ENCODE peak calls at places on chromosome 15, in four cellular contexts. I is mesenchymal stem cell, F is H9, M is H1. K is an unnamed sample.

GRCh38 chr15:100875976-100876375 is 3.7 kb upstream of the ALDH1A3 start:
- DNase-seq in F (no peak), I (no peak), M (no peak), K (no peak)

GRCh38 chr15:38682363-38682762 is 117.7 kb upstream of the RASGRP1 start:
- DNase-seq in F (no peak), M (no peak), I (no peak), K (no peak)

GRCh38 chr15:70165811-70166284 is 68.1 kb upstream of the TLE3 start:
- DNase-seq in I (peak), M (no peak), F (no peak), K (no peak)

GRCh38 chr15:45795487-45796069 is 160.7 kb downstream of the SQOR start:
- DNase-seq in I (peak), F (peak), M (peak), K (peak)

GRCh38 chr15:91224750-91225380 is 124.8 kb downstream of the SV2B start:
- DNase-seq in F (peak), I (no peak), M (no peak), K (peak)

GRCh38 chr15:87949214-87949933 is 307.2 kb downstream of the NTRK3 start:
- DNase-seq in F (no peak), I (no peak), M (no peak), K (no peak)

GRCh38 chr15:80489030-80489594 is 84.9 kb downstream of the ARNT2 start:
- DNase-seq in F (no peak), M (no peak), I (peak), K (no peak)

GRCh38 chr15:74283366-74283765 is 47.2 kb downstream of the CCDC33 start:
- DNase-seq in I (no peak), M (no peak), F (no peak), K (no peak)

GRCh38 chr15:66670698-66671580 is 31.1 kb upstream of the SMAD6 start:
- DNase-seq in I (no peak), M (peak), F (peak), K (no peak)

GRCh38 chr15:31116423-31117030 is 15.0 kb upstream of the TRPM1 start:
- DNase-seq in I (no peak), M (no peak), F (no peak), K (no peak)

GRCh38 chr15:46151786-46152185 is 517.0 kb downstream of the SQOR start:
- DNase-seq in F (no peak), M (no peak), I (no peak), K (no peak)

GRCh38 chr15:32844118-32844711 is 126.4 kb downstream of the GREM1 start:
- DNase-seq in F (no peak), I (peak), M (no peak), K (no peak)

GRCh38 chr15:99310745-99311144 is 59.5 kb downstream of the LRRC28 start:
- DNase-seq in I (peak), M (no peak), F (no peak), K (no peak)

GRCh38 chr15:99312794-99313193 is 61.5 kb downstream of the LRRC28 start:
- DNase-seq in F (no peak), I (no peak), M (no peak), K (no peak)

GRCh38 chr15:99315636-99316035 is 64.4 kb downstream of the LRRC28 start:
- DNase-seq in I (no peak), M (no peak), F (no peak), K (no peak)

GRCh38 chr15:99307735-99308134 is 56.5 kb downstream of the LRRC28 start:
- DNase-seq in M (no peak), I (peak), F (no peak), K (no peak)

DNA sequence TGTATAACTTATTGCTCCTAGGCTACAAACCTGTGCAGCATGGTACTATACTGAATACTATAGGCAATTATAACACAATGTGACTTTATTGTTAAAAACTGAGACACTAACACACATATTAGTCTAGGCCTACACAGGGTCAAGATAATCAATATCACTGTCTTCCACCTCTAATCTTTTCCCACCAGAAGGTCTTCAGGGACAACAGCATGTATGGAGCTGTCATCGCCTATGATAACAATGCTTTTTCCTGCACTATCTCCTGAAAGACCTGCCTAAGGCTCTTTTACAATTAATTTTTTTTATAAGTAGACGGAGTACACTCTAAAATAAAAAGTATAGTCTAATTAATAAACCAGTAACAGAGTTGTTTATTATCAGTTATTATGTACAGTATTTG is 60.9 kb downstream of the LRRC28 start:
- DNase-seq in F (no peak), M (no peak), I (no peak), K (no peak)
- H2BK15ac ChIP-seq in F (no peak), M (no peak), I (no peak), K (no peak)

DNA sequence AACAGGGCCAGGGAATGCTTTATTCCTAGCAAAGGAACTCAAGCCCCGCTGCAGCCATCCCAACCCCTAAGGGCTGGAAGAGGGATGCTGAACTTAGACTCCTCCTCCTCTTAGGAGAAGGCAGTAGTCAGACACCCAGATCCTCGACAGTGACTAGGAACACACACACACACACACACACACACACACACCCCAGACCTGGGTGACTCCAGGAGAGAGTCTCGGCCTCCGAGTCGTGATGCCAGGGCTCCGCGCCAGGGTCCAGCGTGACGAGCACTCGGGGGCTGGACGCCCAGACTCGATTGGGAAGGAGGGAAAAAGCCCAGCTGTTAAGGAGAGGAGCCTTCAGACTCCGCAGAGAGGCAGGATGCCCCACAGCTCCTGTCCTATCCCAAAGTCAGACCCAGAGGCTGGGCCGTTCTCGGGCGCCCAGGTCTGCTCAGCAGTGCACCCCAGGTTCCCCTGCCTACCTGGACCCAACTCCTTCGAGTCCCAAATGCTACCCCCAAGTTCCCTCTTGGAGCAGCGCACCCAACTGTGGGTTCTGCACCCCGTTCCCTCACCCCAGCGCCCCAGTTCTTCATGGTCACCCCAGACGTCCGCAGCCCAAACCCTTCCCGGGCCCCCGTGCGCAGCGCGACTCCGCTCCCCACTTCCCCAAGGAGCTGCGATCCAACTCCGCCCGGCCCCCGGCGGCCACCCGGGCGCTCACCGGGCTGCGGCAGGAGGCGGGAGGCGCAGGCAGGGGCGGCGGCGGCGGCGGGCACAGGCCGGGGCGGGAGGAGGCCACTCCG is 421 bp downstream of the BMF start:
- DNase-seq in M (no peak), I (peak), F (no peak), K (no peak)
- H2BK12ac ChIP-seq in M (no peak), I (no peak), F (no peak), K (peak)

DNA sequence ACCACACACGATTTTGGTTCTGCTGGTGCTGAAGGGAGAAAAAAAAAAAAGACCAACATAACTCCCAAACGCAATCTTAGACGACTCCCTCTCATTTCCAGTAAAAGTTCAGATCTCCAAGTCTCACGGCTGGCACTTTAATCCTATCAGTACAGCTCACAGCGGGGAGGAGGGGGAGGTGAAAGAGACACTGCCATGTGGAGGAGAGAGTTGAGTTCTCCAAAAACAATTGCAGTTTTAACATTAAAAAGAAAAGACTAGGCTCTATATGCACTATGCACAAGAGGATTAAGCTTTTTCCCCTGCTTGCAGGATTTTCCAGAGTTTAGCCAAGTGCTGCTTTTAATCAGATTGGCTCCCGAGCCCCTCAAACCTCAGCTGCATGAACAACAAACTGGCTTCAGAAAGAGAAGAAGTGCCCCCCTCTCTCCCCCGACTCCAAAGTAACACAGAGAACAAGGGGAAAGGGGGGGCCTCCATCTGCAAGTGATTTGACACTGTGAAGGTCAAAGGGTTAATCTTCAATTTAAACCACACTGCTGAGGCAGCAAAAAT is 16.7 kb downstream of the BMF start:
- DNase-seq in F (no peak), I (peak), M (no peak), K (no peak)
- H2BK15ac ChIP-seq in F (no peak), I (no peak), M (no peak), K (no peak)

GRCh38 chr15:76310470-76311070 is 699 bp downstream of the ETFA start:
- DNase-seq in I (peak), M (no peak), F (no peak), K (no peak)
- H2BK12ac ChIP-seq in I (peak), M (peak), F (no peak), K (no peak)

DNA sequence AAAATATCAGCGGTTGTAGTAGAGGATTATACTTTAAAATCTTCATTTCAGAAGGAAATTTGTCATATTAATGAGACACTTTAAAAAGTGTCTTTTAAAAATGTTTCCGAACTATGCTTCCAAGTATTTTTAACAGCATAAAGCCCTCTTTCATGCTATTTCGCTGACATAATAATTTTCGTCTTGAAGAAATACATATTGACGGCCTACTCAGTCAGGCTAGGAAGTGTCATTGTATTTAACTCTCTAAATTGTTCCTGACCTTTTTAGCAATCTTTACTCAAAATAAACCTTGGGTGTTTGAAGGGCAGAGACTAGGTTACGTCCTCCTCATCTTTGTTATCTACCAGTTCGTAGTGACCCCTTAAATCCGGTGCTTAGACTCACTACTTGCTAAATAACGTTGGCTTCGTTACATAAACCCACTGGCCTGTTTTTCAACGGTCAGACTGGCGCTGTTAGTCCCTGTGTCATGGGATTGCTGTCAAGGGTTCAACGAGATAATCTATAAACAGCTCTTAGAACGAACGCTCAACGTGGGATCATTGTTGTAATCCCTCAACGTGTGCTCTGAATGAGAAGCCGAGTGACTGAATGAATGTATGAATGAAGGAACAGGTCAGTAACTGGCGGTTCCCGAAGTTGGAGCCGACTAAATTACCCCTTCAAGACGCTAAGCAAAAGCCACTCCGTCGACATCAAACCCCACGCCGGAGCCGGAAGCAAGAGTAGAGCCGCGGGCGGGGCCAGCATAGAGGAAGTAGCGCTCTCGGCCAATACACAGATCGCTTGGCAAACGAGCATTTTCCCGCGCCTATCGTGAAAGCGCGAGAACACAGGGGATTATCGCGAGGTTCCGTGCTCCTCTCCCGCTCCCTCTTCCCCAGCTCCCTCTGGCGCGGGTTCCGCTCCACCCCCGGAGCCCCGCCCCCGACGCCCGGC is 516 bp upstream of the LRRC28 start:
- DNase-seq in I (peak), M (peak), F (peak), K (peak)
- H2BK15ac ChIP-seq in I (no peak), M (no peak), F (no peak), K (no peak)

GRCh38 chr15:58467722-58468436 is 36.1 kb downstream of the LIPC start:
- DNase-seq in I (no peak), F (no peak), M (no peak), K (no peak)

GRCh38 chr15:58467121-58467721 is 35.4 kb downstream of the LIPC start:
- DNase-seq in F (no peak), M (no peak), I (no peak), K (no peak)

GRCh38 chr15:58471341-58471740 is 39.5 kb downstream of the LIPC start:
- DNase-seq in I (peak), M (no peak), F (no peak), K (no peak)

GRCh38 chr15:58472221-58472620 is 40.4 kb downstream of the LIPC start:
- DNase-seq in F (no peak), I (no peak), M (no peak), K (no peak)

GRCh38 chr15:58469432-58470353 is 37.9 kb downstream of the LIPC start:
- DNase-seq in M (no peak), F (peak), I (peak), K (no peak)
- H2BK12ac ChIP-seq in M (peak), F (no peak), I (peak), K (no peak)

DNA sequence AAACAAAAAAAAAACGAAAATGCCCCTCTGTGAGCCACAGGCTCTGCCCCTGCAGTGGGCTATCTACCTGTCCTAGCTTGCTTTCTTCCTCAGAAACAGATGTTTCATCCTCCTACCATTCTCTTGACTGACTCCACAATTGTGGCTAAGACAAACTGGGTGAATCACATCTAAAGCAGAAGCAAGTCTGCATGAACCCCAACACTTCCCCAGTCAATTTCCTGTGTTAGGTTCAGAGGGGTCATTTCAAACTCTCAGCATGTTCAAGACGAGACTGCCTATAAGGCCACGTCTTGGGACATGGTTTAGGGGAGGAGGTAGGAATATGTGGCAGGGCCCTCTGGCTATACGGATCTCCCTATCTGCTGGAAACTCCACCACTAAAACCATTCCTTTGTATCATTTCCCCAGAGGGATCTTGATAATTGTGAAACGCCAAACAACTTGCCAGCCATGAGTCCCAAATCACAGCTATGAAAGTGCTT is 28.6 kb upstream of the ANKDD1A start:
- DNase-seq in M (no peak), I (peak), F (no peak), K (no peak)
- H2BK15ac ChIP-seq in M (no peak), I (no peak), F (peak), K (no peak)

DNA sequence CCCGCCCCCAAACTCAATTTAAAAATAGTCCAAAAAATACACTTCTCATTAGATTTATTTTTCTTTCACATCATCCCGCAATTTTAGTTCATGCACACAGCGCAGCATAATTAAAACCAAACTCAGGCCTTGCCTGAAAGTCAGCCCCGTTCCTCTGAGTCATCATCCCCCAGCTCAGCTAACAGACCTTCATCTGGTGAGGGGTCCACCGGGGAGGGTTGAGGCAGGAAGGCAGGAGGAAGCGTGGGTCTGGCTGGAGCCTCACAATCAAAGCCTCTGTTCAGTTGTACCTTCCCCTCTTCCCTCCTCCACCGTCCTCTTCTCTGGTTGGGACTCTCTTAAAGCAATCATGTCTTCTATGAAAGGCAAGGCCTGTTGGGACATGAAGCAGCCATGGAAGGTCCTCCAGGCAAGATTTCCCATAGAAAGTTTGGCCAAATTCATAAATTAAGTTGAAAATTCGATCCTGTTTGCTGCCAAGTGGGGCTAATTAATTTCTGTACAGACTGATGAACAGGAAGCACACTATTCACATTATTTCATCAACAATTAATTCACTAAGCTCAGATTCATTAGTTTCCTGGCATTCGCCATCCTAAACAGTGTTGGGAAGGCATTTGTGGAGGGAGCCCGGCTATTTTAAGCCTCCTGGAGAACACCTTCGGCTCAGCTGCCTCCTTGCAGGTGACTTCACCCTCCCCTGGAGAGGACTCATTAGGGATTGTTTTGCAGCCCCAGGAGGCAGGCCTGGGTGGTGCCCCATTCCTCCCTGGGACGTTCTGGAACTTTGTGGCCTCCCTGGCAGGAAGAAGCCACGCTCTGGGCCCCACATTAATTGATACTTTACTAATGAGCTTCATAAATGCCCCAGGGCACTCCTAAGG is 72.3 kb upstream of the BNC1 start:
- DNase-seq in I (no peak), M (no peak), F (no peak), K (no peak)
- H2BK12ac ChIP-seq in I (no peak), M (no peak), F (no peak), K (no peak)

GRCh38 chr15:77499087-77499765 is 78.5 kb downstream of the HMG20A start:
- DNase-seq in F (no peak), I (no peak), M (no peak), K (no peak)

GRCh38 chr15:77495806-77496589 is 75.3 kb downstream of the HMG20A start:
- DNase-seq in F (peak), I (no peak), M (no peak), K (no peak)

GRCh38 chr15:77497108-77497737 is 76.5 kb downstream of the HMG20A start:
- DNase-seq in F (peak), I (peak), M (no peak), K (no peak)

GRCh38 chr15:77497942-77498361 is 77.3 kb downstream of the HMG20A start:
- DNase-seq in I (peak), F (no peak), M (no peak), K (no peak)

DNA sequence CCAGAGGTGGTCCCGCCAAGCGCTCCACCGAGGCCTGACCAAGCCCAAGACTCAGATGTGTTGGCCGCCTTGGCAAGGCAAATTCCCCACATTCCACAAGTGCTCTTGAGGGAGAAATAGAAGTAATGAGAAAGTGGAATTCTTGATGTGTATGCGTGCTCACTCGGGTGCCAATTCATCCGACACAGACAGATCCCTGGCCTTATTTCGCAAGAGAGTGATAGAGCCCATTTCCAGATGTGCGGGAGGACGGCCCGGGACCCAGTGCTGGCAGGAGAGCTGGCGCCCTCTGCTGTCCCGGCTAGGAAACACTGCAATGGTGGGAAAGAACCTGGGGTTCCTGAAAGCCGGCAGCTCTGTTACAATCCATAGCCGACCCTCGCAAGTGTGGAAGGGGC is 76.0 kb downstream of the HMG20A start:
- DNase-seq in M (peak), I (peak), F (peak), K (peak)
- H2BK15ac ChIP-seq in M (peak), I (no peak), F (no peak), K (peak)

GRCh38 chr15:89015412-89016097 is 72.7 kb upstream of the ABHD2 start:
- DNase-seq in M (no peak), F (no peak), I (no peak), K (no peak)

GRCh38 chr15:89017370-89018066 is 70.7 kb upstream of the ABHD2 start:
- DNase-seq in I (peak), M (peak), F (peak), K (peak)

GRCh38 chr15:89019436-89019835 is 68.8 kb upstream of the ABHD2 start:
- DNase-seq in F (no peak), I (no peak), M (no peak), K (no peak)

GRCh38 chr15:89016549-89017041 is 71.7 kb upstream of the ABHD2 start:
- DNase-seq in M (no peak), I (no peak), F (no peak), K (no peak)

GRCh38 chr15:89018235-89018634 is 70.0 kb upstream of the ABHD2 start:
- DNase-seq in F (no peak), I (no peak), M (no peak), K (no peak)
- H2BK12ac ChIP-seq in F (no peak), I (no peak), M (peak), K (no peak)

K was measured in neuronal stem cell.